ENCODE peak calls at places on chromosomes 12 and 14, in four cellular contexts. O is ovary, J is fibroblast of lung, R is esophagus muscularis mucosa. Y is an unnamed sample. For H3K36me3, the result is how much of the 10 kb centered on the place peaks cover.

GRCh38 chr12:71636704-71637115 is 26.9 kb downstream of the ZFC3H1 start:
- DNase-seq in J (peak), O (no peak), R (no peak), Y (no peak)

GRCh38 chr14:61454545-61454944 is 133.2 kb downstream of the PRKCH start:
- DNase-seq in J (no peak), R (peak), O (no peak), Y (peak)

GRCh38 chr12:62632521-62632920 is 165.9 kb downstream of the MON2 start:
- DNase-seq in O (peak), R (peak), J (peak), Y (peak)

GRCh38 chr14:32998433-32998832 is 59.8 kb downstream of the NPAS3 start:
- DNase-seq in J (peak), O (no peak), R (no peak), Y (no peak)

GRCh38 chr14:93982684-93983007 is 6.3 kb upstream of the ASB2 start:
- DNase-seq in R (no peak), J (no peak), O (no peak), Y (no peak)

GRCh38 chr12:20000229-20000869 is 368.0 kb upstream of the PDE3A start:
- DNase-seq in O (no peak), R (no peak), J (no peak), Y (no peak)

GRCh38 chr14:100679707-100680438 is 46.8 kb upstream of the DLK1 start:
- DNase-seq in J (peak), R (no peak), O (peak), Y (peak)

GRCh38 chr14:105041841-105042765 is 21.2 kb upstream of the CDCA4 start:
- DNase-seq in R (no peak), O (no peak), J (no peak), Y (no peak)

GRCh38 chr14:55133416-55133815 is 4.4 kb downstream of the LGALS3 start:
- DNase-seq in R (no peak), J (peak), O (no peak), Y (no peak)

GRCh38 chr12:114888458-114888857 is 204.5 kb upstream of the TBX3 start:
- DNase-seq in J (peak), O (no peak), R (no peak), Y (peak)

GRCh38 chr14:54257424-54257823 is 139.4 kb upstream of the CDKN3 start:
- DNase-seq in O (no peak), R (no peak), J (peak), Y (no peak)

GRCh38 chr12:50222275-50222783 is 55.2 kb upstream of the CERS5 start:
- DNase-seq in O (peak), R (no peak), J (peak), Y (peak)

GRCh38 chr14:51576112-51576420 is 75.6 kb upstream of the FRMD6 start:
- DNase-seq in R (no peak), J (peak), O (no peak), Y (no peak)

GRCh38 chr12:127113945-127114344 is 1153.0 kb upstream of the TMEM132C start:
- DNase-seq in R (no peak), O (no peak), J (no peak), Y (no peak)

GRCh38 chr14:77059276-77059934 is 30.9 kb upstream of the IRF2BPL start:
- DNase-seq in J (peak), R (no peak), O (no peak), Y (peak)

GRCh38 chr12:132153501-132154340 is 9.5 kb downstream of the NOC4L start:
- DNase-seq in J (peak), R (no peak), O (peak), Y (peak)

GRCh38 chr14:100525615-100526014 is 61.6 kb downstream of the BEGAIN start:
- DNase-seq in J (no peak), O (no peak), R (no peak), Y (peak)

GRCh38 chr12:127393896-127394295 is 873.1 kb upstream of the TMEM132C start:
- DNase-seq in R (peak), J (peak), O (no peak), Y (no peak)

GRCh38 chr12:81992461-81992860 is 233.3 kb upstream of the PPFIA2 start:
- DNase-seq in R (no peak), J (peak), O (no peak), Y (no peak)

GRCh38 chr12:104456417-104456949 is at the start of gene CHST11:
- DNase-seq in R (peak), J (peak), O (peak), Y (peak)

GRCh38 chr14:101360045-101360931 is 201.0 kb upstream of the DIO3 start:
- DNase-seq in R (peak), O (peak), J (no peak), Y (no peak)

DNA sequence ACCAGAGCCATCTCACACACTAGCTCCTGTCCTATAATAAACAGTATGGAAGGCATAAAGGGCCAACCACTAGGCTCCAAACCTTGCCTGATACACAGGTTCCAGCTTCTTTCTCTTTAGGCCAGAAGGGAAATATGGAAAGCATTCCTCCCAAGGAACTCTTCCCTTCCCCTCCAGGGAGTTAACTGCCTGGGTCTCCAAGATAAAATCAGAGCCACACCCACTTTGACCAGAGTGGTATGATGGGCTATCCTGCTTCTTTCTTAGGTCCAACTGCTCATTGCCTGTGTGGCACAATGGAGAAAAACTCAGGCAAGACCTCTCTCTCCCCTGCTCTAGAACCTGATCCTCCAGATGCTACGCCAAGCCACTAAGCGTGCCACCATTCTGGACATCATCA is 2.1 kb downstream of the TSSK4 start:
- DNase-seq in J (no peak), R (no peak), O (no peak), Y (peak)
- H3K36me3 ChIP-seq in J (under half), R (half or more), O (under half), Y (half or more)

GRCh38 chr12:101697197-101697929 is at the start of gene CHPT1:
- DNase-seq in J (peak), O (peak), R (peak), Y (peak)
- H3K4me3 ChIP-seq in J (peak), O (peak), R (peak), Y (peak)

GRCh38 chr14:87829543-87829942 is 163.4 kb downstream of the GALC start:
- DNase-seq in O (no peak), J (no peak), R (no peak), Y (no peak)

DNA sequence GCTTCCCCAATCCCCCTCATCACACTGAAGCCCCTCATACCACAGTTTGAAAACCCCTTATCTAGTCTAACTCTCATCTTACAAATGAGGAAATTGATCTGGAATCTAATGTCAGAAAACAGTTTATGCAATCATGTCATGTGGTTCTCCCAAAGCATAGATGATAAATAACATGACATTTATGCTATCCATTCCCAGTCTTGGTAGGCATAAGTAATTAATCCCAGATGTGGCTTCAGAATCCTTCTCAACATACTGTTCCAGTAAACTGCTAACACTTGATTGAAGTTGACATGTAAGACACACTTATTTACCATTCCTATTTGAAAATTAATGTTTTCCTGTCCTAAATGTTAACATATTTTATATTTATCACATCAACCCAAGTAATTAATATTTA is 168.7 kb downstream of the GALC start:
- DNase-seq in J (peak), O (no peak), R (no peak), Y (no peak)
- H3K36me3 ChIP-seq in J (under half), O (under half), R (under half), Y (under half)

DNA sequence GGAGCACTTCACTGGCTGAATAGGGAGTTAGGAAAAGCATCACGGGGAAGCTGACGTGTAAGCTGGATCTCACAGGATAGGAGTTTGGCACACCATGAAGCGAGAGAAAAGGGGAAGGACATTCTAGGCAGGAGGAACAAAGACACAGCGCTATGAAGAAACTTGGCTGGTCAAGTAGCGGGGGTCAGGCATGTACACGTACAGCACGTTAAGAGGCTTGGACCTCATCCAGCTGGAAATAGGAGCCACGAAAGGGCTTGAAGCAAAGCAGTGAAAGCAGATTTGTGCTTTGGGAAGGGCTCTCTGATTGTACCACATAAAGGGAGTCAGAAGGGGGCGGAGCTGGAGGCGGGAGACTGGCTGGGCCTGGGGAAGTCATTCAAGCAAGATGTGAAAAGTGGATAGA is 19.6 kb upstream of the GALNT8 start:
- DNase-seq in R (peak), O (no peak), J (peak), Y (no peak)
- H3K4me3 ChIP-seq in R (no peak), O (no peak), J (no peak), Y (no peak)

DNA sequence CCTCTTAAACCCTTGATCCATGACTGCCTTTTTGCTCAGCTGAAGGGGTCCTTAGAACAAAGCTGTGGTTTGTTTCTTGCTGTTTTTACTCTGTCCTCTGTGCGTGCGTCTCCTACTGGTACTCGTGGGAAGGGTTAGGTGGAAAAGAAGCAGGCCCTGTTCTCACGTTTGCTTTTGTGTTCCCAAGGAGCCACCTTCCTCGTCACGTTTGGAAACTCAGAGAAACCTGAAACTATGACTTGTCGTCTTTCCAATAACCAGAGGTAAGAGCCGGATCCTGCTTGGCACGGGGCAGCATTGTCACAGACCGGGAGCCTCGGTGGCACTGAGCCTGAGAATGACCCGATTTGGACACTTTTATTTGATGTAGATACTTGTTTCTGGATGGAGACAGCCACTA is 13.1 kb downstream of the ZFYVE21 start:
- DNase-seq in J (no peak), O (no peak), R (no peak), Y (no peak)
- H3K36me3 ChIP-seq in J (under half), O (under half), R (half or more), Y (under half)

GRCh38 chr12:1907652-1908611 is 10.5 kb downstream of the CACNA2D4 start:
- DNase-seq in O (no peak), R (peak), J (no peak), Y (peak)
- H3K4me3 ChIP-seq in O (no peak), R (no peak), J (no peak), Y (no peak)

GRCh38 chr12:123243851-123244250 is 10.6 kb downstream of the MTRFR start:
- DNase-seq in J (no peak), O (no peak), R (no peak), Y (no peak)

GRCh38 chr12:123238330-123238682 is 5.1 kb downstream of the MTRFR start:
- DNase-seq in O (no peak), R (no peak), J (no peak), Y (no peak)

GRCh38 chr12:123242083-123242904 is 9.1 kb downstream of the MTRFR start:
- DNase-seq in J (no peak), O (no peak), R (no peak), Y (no peak)

GRCh38 chr12:123237646-123238329 is 4.6 kb downstream of the MTRFR start:
- DNase-seq in O (peak), J (peak), R (no peak), Y (peak)

DNA sequence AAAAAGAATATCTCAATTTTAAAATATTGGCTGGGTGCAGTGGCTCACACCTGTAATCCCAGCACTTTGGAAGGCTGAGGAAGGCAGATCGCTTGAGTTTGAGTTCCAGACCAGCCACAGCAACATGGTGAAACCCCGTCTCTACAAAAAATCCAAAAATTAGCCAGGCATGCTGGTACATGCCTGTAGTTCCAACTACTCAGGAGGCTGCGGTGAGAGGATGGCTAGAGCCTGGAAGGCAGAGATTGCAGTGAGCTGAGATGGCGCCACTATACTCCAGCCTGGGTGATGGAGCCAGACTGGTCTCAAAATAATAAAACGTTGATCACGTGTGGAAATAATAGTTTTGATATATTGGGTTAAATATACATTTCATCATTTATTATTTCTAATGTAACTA is 5.7 kb downstream of the MTRFR start:
- DNase-seq in R (no peak), J (no peak), O (no peak), Y (no peak)
- H3K36me3 ChIP-seq in R (under half), J (under half), O (under half), Y (under half)

GRCh38 chr14:90592655-90593054 is 195.8 kb downstream of the CALM1 start:
- DNase-seq in J (no peak), O (no peak), R (no peak), Y (no peak)
- H3K4me3 ChIP-seq in J (no peak), O (no peak), R (no peak), Y (no peak)